ENCODE peak calls at places on chromosomes 5 and 9, in eight cellular contexts. B is AG04450, J is heart right ventricle, Y is astrocyte, S is kidney epithelial cell, L is left ventricle myocardium inferior, Z is cardiac muscle cell, Q is neural progenitor cell. G is an unnamed sample.

GRCh38 chr9:130995399-130995941 is 13.5 kb upstream of the LAMC3 start:
- DNase-seq in Y (peak; percentile 36), S (no peak), B (no peak), J (no peak), Q (peak; percentile 58), L (peak; percentile 31), Z (peak; percentile 69), G (peak; percentile 26)

GRCh38 chr9:69573666-69574456 is 98.3 kb downstream of the APBA1 start:
- DNase-seq in J (no peak), L (no peak), B (peak; percentile 21), Y (peak; percentile 79), S (peak; percentile 35), Z (peak; percentile 70), Q (no peak), G (peak; percentile 71)

GRCh38 chr5:115351356-115352195 is 55.1 kb upstream of the CCDC112 start:
- DNase-seq in Z (peak; percentile 55), J (no peak), S (peak; percentile 28), Q (no peak), L (no peak), Y (peak; percentile 53), B (peak; percentile 13), G (no peak)

GRCh38 chr9:95089916-95090791 is 227.4 kb downstream of the FANCC start:
- DNase-seq in Y (no peak), J (peak; percentile 71), Q (no peak), B (no peak), Z (no peak), L (peak; percentile 70), S (no peak), G (no peak)

GRCh38 chr9:82538634-82539033 is 524.3 kb downstream of the RASEF start:
- DNase-seq in S (no peak), B (no peak), J (no peak), Y (peak; percentile 77), Z (no peak), L (no peak), Q (no peak), G (no peak)

GRCh38 chr9:111316796-111317195 is 13.2 kb downstream of the OR2K2 start:
- DNase-seq in Q (no peak), S (no peak), B (no peak), Z (no peak), J (no peak), L (no peak), Y (no peak), G (no peak)

GRCh38 chr5:50301756-50302155 is 139.3 kb downstream of the EMB start:
- DNase-seq in S (no peak), Q (no peak), Y (no peak), Z (no peak), L (no peak), J (no peak), B (no peak), G (no peak)

GRCh38 chr9:130987054-130987453 is 21.9 kb upstream of the LAMC3 start:
- DNase-seq in B (no peak), Y (no peak), Q (no peak), J (no peak), S (no peak), L (no peak), Z (no peak), G (no peak)

GRCh38 chr5:13987843-13988464 is 43.5 kb upstream of the DNAH5 start:
- DNase-seq in L (no peak), Z (peak; percentile 72), B (peak; percentile 55), S (no peak), J (no peak), Y (peak; percentile 40), Q (peak; percentile 67), G (no peak)

GRCh38 chr9:135551031-135551430 is 5.1 kb downstream of the OBP2A start:
- DNase-seq in B (no peak), Q (no peak), Y (no peak), S (no peak), J (no peak), L (no peak), Z (no peak), G (no peak)

GRCh38 chr9:127341152-127341551 is 55.8 kb upstream of the SLC2A8 start:
- DNase-seq in B (no peak), L (no peak), Y (no peak), Q (no peak), J (no peak), S (no peak), Z (no peak), G (no peak)

GRCh38 chr9:116156621-116157314 is 3.2 kb downstream of the PAPPA start:
- DNase-seq in J (peak; percentile 63), Y (peak; percentile 59), Q (peak; percentile 67), Z (peak; percentile 94), S (no peak), B (no peak), L (peak; percentile 76), G (peak; percentile 72)

GRCh38 chr5:81901539-81901938 is 70.3 kb upstream of the ATG10 start:
- DNase-seq in Q (no peak), S (no peak), L (no peak), Y (no peak), B (no peak), J (no peak), Z (no peak), G (no peak)

GRCh38 chr9:32968101-32969011 is 33.1 kb downstream of the APTX start:
- DNase-seq in Q (peak; percentile 64), J (peak; percentile 35), L (no peak), S (no peak), Z (peak; percentile 61), Y (no peak), B (no peak), G (no peak)

GRCh38 chr5:111680737-111681413 is 76.1 kb downstream of the NREP start:
- DNase-seq in B (peak; percentile 89), S (peak; percentile 93), Z (peak; percentile 97), J (peak; percentile 14), Y (peak; percentile 94), L (peak; percentile 50), Q (no peak), G (peak; percentile 94)

GRCh38 chr9:106731910-106732309 is 131.1 kb upstream of the ZNF462 start:
- DNase-seq in Q (peak; percentile 5), B (no peak), Y (no peak), J (no peak), L (no peak), Z (no peak), S (no peak), G (no peak)

GRCh38 chr5:116872986-116873385 is 298.4 kb upstream of the SEMA6A start:
- DNase-seq in Z (peak; percentile 51), S (no peak), Q (no peak), Y (no peak), J (no peak), L (no peak), B (no peak), G (no peak)

GRCh38 chr5:113804943-113805342 is 291.4 kb downstream of the YTHDC2 start:
- DNase-seq in B (no peak), Z (no peak), Y (no peak), L (no peak), Q (peak; percentile 40), J (no peak), S (no peak), G (no peak)

GRCh38 chr5:113807384-113808053 is 294.0 kb downstream of the YTHDC2 start:
- DNase-seq in Z (peak; percentile 37), Q (peak; percentile 51), B (no peak), L (no peak), S (no peak), Y (peak; percentile 49), J (no peak), G (no peak)

GRCh38 chr5:113806823-113807222 is 293.3 kb downstream of the YTHDC2 start:
- DNase-seq in L (no peak), B (no peak), Q (peak; percentile 11), S (no peak), J (no peak), Y (no peak), Z (peak; percentile 39), G (no peak)

GRCh38 chr5:113804264-113804663 is 290.8 kb downstream of the YTHDC2 start:
- DNase-seq in Z (no peak), Q (no peak), B (no peak), Y (no peak), J (no peak), S (no peak), L (no peak), G (no peak)

DNA sequence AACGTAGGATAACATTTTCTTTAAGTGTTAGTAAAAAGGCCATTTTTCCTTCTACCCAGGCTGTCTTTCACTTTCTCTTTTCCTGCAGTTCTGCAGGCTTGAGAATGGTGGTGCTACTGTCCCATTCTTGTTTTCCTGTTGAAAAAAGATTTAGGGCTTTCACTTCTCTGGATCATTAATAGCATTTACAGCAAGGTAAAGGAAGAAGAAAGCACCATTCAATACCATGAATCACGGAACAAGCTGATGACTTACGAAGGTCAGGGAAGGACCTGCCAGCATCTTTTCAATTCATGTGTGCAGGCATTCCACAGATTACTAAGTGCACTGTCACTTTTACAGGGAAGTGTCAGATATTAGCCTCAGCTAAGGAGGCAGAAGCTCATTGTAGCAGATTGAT is 292.8 kb downstream of the YTHDC2 start:
- DNase-seq in S (peak; percentile 14), B (no peak), J (no peak), Q (peak; percentile 45), Z (peak; percentile 49), L (no peak), Y (peak; percentile 66), G (peak; percentile 1)
- H3K4me3 ChIP-seq in S (no peak overlapping the region), B (no peak overlapping the region), J (no peak overlapping the region), Q (no peak overlapping the region), Z (no peak overlapping the region), L (peak overlapping the region; percentile 4), Y (no peak overlapping the region), G (no peak overlapping the region)

GRCh38 chr9:34610434-34611206 is 1.3 kb downstream of the RPP25L start:
- DNase-seq in Z (no peak), B (no peak), Q (no peak), S (no peak), L (no peak), J (peak; percentile 36), Y (no peak), G (no peak)
- H3K4me3 ChIP-seq in Z (peak overlapping the region; percentile 58), B (peak overlapping the region; percentile 86), Q (peak overlapping the region; percentile 66), S (no peak overlapping the region), L (peak overlapping the region; percentile 89), J (peak overlapping the region; percentile 81), Y (no peak overlapping the region), G (peak overlapping the region; percentile 71)

DNA sequence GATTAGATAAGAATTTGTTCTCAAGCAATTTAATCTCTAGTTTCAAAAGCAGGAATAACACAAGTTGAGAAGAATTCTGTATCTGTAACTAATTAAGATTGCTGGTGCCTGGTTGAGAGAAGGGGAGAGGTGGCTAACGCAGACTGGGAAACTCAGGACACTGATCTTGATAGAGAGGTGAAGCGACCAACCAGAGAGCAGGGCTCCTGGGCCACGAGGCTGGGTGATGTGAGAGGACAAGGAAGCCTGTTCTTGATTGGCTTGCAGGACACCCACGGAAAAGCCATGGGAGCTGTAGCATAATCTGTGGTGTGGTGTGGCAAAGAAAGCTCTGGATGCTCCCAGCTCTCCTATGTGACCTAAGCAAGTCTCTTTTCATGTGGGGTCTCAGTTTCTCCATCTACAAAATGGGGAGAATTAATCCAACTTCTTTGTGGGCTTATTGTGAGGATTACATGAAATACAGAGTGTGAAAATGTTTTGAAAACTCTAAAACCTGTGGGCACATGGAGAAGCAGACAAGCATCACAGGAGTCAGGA is 594.1 kb upstream of the BRINP1 start:
- DNase-seq in J (no peak), Y (peak; percentile 95), L (no peak), B (no peak), Z (peak; percentile 86), Q (peak; percentile 66), S (peak; percentile 55), G (peak; percentile 6)
- H3K4me3 ChIP-seq in J (no peak overlapping the region), Y (peak overlapping the region; percentile 25), L (no peak overlapping the region), B (no peak overlapping the region), Z (no peak overlapping the region), Q (no peak overlapping the region), S (no peak overlapping the region), G (no peak overlapping the region)

DNA sequence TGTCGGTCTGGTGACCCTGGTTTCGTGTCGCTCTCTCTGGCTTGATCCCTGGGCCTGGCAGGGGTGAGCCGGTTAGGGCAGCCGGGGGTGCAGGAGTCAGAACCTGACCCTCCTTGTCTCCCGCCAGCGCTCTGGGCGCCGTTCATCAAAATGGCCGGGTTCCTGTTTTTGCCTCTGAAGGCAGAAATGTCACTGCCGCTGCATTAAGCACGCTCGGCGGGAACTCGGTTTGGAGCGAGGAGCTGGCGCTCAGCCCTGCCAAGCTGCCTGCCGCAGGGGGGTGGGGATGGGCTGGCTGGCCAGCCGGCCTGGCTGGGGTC is 63.7 kb downstream of the CXXC5 start:
- DNase-seq in S (no peak), Z (no peak), J (no peak), B (no peak), Q (peak; percentile 81), Y (no peak), L (no peak), G (no peak)
- H3K4me3 ChIP-seq in S (peak overlapping the region; percentile 35), Z (peak overlapping the region; percentile 40), J (no peak overlapping the region), B (peak overlapping the region; percentile 57), Q (peak overlapping the region; percentile 59), Y (peak overlapping the region; percentile 63), L (peak overlapping the region; percentile 73), G (peak overlapping the region; percentile 54)

G was measured in skeletal muscle cell.